ENCODE peak calls at places on chromosomes 13 and 19, in nine cellular contexts. I is brain microvascular endothelial cell, H is body of pancreas, G is left lung, T is H1, R is lower leg skin, X is psoas muscle, J is astrocyte of the spinal cord, V is fibroblast of lung. M is an unnamed sample.

GRCh38 chr13:77460195-77460594 is 75.3 kb upstream of the SCEL start:
- DNase-seq in J (no peak), X (no peak), I (no peak), V (peak), G (peak), T (no peak), H (peak), R (peak), M (peak)

GRCh38 chr19:5037936-5038335 is 69.0 kb downstream of the KDM4B start:
- DNase-seq in H (no peak), X (no peak), I (no peak), J (no peak), G (no peak), V (no peak), T (no peak), R (no peak), M (no peak)

GRCh38 chr13:33676700-33677048 is 141.3 kb upstream of the RFC3 start:
- DNase-seq in J (peak), H (peak), G (peak), T (no peak), I (peak), R (no peak), X (peak), V (peak), M (peak)

GRCh38 chr13:35157143-35157755 is 215.2 kb downstream of the NBEA start:
- DNase-seq in G (no peak), T (no peak), V (peak), X (no peak), H (peak), R (no peak), I (peak), J (peak), M (peak)

GRCh38 chr13:23960566-23961156 is 63.4 kb upstream of the C1QTNF9B start:
- DNase-seq in J (peak), I (peak), X (no peak), V (peak), H (no peak), T (no peak), G (no peak), R (no peak), M (peak)

GRCh38 chr19:47619763-47620162 is 10.8 kb downstream of the BICRA start:
- DNase-seq in T (no peak), J (peak), V (no peak), I (peak), X (no peak), G (no peak), H (no peak), R (no peak), M (no peak)

GRCh38 chr13:92681239-92681638 is 545.4 kb upstream of the GPC6 start:
- DNase-seq in R (no peak), G (no peak), J (no peak), X (no peak), I (no peak), H (no peak), T (no peak), V (no peak), M (no peak)

GRCh38 chr19:17339088-17339741 is 1.9 kb downstream of the GTPBP3 start:
- DNase-seq in T (peak), J (no peak), G (peak), R (no peak), H (no peak), X (no peak), I (no peak), V (no peak), M (no peak)

GRCh38 chr13:67438465-67438864 is 208.3 kb upstream of the PCDH9 start:
- DNase-seq in R (no peak), G (no peak), J (no peak), T (no peak), H (no peak), X (no peak), I (no peak), V (peak), M (no peak)

GRCh38 chr19:2523630-2524311 is 47.8 kb downstream of the GADD45B start:
- DNase-seq in V (no peak), X (no peak), I (peak), J (peak), G (no peak), T (no peak), H (no peak), R (no peak), M (no peak)

GRCh38 chr13:51811046-51811445 is 7.1 kb upstream of the DHRS12 start:
- DNase-seq in J (no peak), H (no peak), T (no peak), G (no peak), I (no peak), V (no peak), X (no peak), R (no peak), M (no peak)

GRCh38 chr19:19110410-19111137 is 27.7 kb downstream of the TMEM161A start:
- DNase-seq in V (no peak), H (no peak), J (no peak), T (no peak), X (no peak), R (no peak), G (no peak), I (peak), M (peak)

GRCh38 chr13:49976314-49977258 is 20.3 kb upstream of the TRIM13 start:
- DNase-seq in V (peak), I (peak), H (peak), T (peak), X (peak), G (peak), J (peak), R (peak), M (peak)

GRCh38 chr13:100563779-100564178 is 24.8 kb downstream of the GGACT start:
- DNase-seq in T (no peak), H (no peak), J (no peak), I (no peak), R (no peak), G (no peak), X (no peak), V (no peak), M (no peak)

GRCh38 chr19:8305798-8306197 is 2.4 kb downstream of the CD320 start:
- DNase-seq in X (peak), G (no peak), H (peak), T (no peak), R (peak), J (no peak), V (no peak), I (no peak), M (no peak)

GRCh38 chr19:30854661-30855060 is 482.5 kb downstream of the ZNF536 start:
- DNase-seq in R (peak), X (no peak), T (peak), J (no peak), G (no peak), V (no peak), I (no peak), H (no peak), M (no peak)

GRCh38 chr13:41111454-41111853 is 21.1 kb downstream of the KBTBD6 start:
- DNase-seq in V (peak), R (no peak), X (no peak), H (no peak), I (no peak), J (no peak), G (no peak), T (no peak), M (peak)

GRCh38 chr13:70249332-70250064 is 141.2 kb upstream of the KLHL1 start:
- DNase-seq in V (peak), G (no peak), I (peak), H (no peak), X (no peak), J (peak), T (no peak), R (no peak), M (peak)

GRCh38 chr13:111661776-111662175 is 341.3 kb downstream of the TEX29 start:
- DNase-seq in H (no peak), G (no peak), I (no peak), V (no peak), X (no peak), T (no peak), J (no peak), R (peak), M (no peak)

GRCh38 chr13:36131215-36131930 is at the start of gene DCLK1:
- DNase-seq in I (peak), X (peak), G (peak), R (peak), V (peak), H (peak), J (peak), T (peak), M (peak)

GRCh38 chr19:15379996-15380647 is 535 bp upstream of the AKAP8 start:
- DNase-seq in I (peak), T (peak), R (no peak), V (peak), H (peak), X (peak), G (peak), J (peak), M (peak)

GRCh38 chr19:36006955-36007354 is 1.7 kb downstream of the SYNE4 start:
- DNase-seq in I (no peak), T (no peak), R (no peak), G (no peak), J (no peak), X (no peak), V (no peak), H (no peak), M (no peak)

GRCh38 chr19:16366433-16367268 is 42.0 kb downstream of the KLF2 start:
- DNase-seq in G (no peak), I (no peak), R (no peak), J (no peak), H (no peak), T (no peak), X (peak), V (no peak), M (no peak)

GRCh38 chr13:33992891-33993336 is 175.0 kb downstream of the RFC3 start:
- DNase-seq in T (no peak), R (no peak), G (no peak), V (no peak), X (no peak), J (no peak), I (no peak), H (no peak), M (no peak)

GRCh38 chr19:8505680-8506401 is 3.4 kb upstream of the PRAM1 start:
- DNase-seq in X (peak), T (peak), V (peak), R (peak), I (peak), G (peak), J (peak), H (peak), M (peak)

GRCh38 chr19:32345261-32346207 is at the start of gene ZNF507:
- DNase-seq in T (peak), J (peak), I (peak), H (peak), V (peak), X (peak), G (peak), R (peak), M (peak)

GRCh38 chr13:101406787-101407186 is 9.5 kb downstream of the NALCN start:
- DNase-seq in I (no peak), H (no peak), V (no peak), G (no peak), R (no peak), T (no peak), X (no peak), J (no peak), M (no peak)

GRCh38 chr19:16655727-16656126 is 4.2 kb downstream of the SMIM7 start:
- DNase-seq in X (no peak), R (no peak), I (no peak), G (no peak), T (no peak), V (no peak), H (no peak), J (no peak), M (no peak)

GRCh38 chr13:79385694-79386093 is 20.4 kb downstream of the RBM26 start:
- DNase-seq in R (no peak), I (no peak), V (no peak), T (no peak), J (no peak), G (no peak), H (no peak), X (no peak), M (no peak)

DNA sequence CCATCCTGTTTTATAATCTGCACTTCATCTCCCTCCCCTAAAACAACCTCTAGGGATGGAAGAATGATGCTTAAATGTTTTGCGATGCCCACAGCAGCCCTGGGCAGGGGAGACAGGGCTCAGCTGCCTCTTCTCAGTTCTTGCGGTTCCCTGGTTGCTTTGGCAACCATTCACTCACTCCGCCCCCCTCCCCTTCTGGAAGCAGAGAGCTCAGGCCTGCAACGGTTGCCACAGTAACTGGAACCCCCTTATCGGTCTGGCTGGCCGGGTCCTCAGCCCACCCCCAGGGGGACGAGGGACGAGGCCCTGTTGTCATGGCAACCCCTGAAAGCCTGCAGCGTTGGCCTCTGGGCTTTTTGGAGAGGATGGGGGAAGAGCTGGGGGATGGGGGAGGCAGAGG is 19.5 kb downstream of the NOVA2 start:
- DNase-seq in R (no peak), X (no peak), V (no peak), I (no peak), T (no peak), G (no peak), H (no peak), J (peak), M (no peak)
- H3K4me3 ChIP-seq in R (no peak), X (no peak), V (no peak), I (no peak), T (no peak), G (no peak), H (no peak), J (no peak), M (no peak)

DNA sequence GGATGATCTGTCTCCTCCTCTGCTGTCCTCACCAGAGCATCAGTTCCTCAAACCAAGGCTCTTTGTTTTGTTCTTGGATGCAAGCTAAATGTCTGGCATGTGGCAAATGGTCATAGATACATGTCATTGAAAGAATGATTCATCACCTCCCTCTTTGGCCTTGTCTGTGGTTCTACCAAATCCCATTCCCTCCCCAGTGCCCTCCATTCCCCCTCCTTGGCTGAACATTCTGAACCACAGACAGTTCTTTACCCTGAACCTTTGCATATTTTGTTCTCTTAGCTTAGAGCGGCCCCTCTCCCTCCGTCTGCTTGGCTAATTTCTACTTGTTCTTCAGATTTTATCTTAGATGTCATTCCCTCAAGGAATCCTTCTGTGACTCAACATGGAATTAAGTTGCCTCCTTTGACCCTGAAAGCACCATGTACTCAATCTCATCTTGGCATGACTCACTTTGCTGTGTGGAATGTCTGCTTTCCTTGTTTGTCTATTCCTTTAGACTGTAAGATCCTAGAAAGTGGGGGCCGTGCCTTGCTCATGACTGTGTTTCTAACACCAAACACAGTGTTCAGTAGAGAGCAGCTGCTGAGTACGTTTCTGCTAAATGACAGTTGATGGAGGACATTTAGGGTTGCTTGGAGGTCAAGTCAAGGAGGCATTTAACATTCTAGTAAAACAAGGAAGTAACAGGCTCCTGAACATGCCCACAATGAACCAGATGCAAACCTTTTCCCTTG is 8.1 kb downstream of the ALOX5AP start:
- DNase-seq in T (no peak), X (peak), R (no peak), G (no peak), I (peak), V (peak), J (peak), H (no peak), M (peak)
- TF ChIP-seq CTCF in T (no peak), X (no peak), R (no peak), G (no peak), I (no peak), V (no peak), J (no peak), H (no peak), M (no peak)

DNA sequence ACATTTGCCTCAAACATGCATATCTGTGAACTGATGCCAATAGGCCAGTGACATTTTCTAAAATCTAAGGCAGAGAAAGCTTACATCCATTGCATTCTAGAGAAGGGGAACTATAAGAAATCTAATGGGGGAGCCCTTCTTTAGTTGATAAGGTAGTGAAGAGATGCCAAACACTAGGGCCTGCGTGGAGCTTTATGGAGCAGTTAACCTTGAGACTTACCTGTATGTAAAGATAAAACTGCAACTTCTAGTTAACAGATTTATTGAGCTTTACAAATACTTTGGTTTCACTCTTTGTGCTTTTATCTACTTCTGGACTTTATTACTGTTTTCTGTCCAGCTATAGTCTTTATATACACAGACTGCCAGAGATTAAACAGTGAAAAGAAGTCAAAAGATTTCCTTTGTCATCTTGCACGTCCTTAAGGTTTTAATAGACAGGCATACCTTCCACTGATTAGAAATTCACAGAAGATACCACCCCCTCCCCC is 457.6 kb downstream of the KLF12 start:
- DNase-seq in X (no peak), I (no peak), H (no peak), T (no peak), J (peak), R (no peak), G (no peak), V (no peak), M (no peak)
- H3K4me3 ChIP-seq in X (no peak), I (no peak), H (no peak), T (no peak), J (no peak), R (no peak), G (no peak), V (no peak), M (no peak)

GRCh38 chr19:39345956-39346355 is 3.7 kb downstream of the SAMD4B start:
- DNase-seq in T (no peak), V (no peak), R (no peak), G (no peak), J (no peak), I (no peak), X (no peak), H (no peak), M (no peak)
- TF ChIP-seq CTCF in T (no peak), V (peak), R (no peak), G (no peak), J (peak), I (peak), X (no peak), H (no peak), M (no peak)

DNA sequence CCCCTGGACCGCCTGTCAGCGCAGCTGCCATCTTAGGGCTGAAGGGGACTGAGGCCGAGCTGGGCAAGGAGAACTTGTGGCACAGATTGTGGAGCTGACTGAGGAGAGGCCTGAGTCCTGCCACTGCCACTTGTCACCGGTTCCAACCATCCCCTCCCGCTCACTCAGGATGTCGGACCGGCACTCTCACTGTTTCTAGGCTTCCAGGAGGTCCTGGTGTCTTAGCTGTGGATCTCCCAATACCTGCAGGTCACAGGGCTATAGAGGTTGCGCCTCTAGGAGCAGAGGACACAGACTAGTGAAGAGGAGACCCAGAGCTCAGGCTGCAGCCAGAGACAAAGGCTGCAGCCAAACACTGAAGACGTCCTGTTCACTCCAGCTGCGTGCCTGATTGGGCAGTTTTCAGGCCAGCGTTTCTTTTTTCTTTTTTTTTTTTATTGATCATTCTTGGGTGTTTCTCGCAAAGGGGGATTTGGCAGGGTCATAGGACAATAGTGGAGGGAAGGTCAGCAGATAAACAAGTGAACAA is 15.3 kb upstream of the ZNF486 start:
- DNase-seq in R (no peak), J (no peak), V (no peak), I (no peak), H (no peak), T (no peak), G (no peak), X (no peak), M (no peak)
- H3K4me3 ChIP-seq in R (no peak), J (no peak), V (no peak), I (no peak), H (no peak), T (no peak), G (no peak), X (no peak), M (no peak)